ENCODE peak calls at places on chromosomes 7 and 10, in eight cellular contexts. D is NB4, P is stomach, M is kidney epithelial cell, X is HFF-Myc, Q is hepatocyte, G is upper lobe of right lung, N is esophagus squamous epithelium. Y is an unnamed sample.

GRCh38 chr7:107560898-107561516 is 2.7 kb downstream of the COG5 start:
- DNase-seq in G (no peak), M (no peak), X (no peak), D (peak; percentile 59), P (no peak), Q (no peak), N (no peak), Y (peak; percentile 1)

GRCh38 chr7:46424934-46425333 is 503.9 kb upstream of the IGFBP3 start:
- DNase-seq in N (no peak), D (no peak), Q (no peak), P (no peak), M (no peak), G (no peak), X (no peak), Y (no peak)

GRCh38 chr10:96991313-96991841 is 159.3 kb downstream of the LCOR start:
- DNase-seq in X (no peak), M (peak; percentile 61), N (no peak), G (no peak), P (no peak), Q (no peak), D (no peak), Y (no peak)

GRCh38 chr7:477626-478220 is 41.9 kb downstream of the PDGFA start:
- DNase-seq in X (no peak), Q (no peak), M (no peak), G (peak; percentile 57), N (no peak), P (no peak), D (no peak), Y (no peak)

GRCh38 chr7:127876393-127876792 is 154.8 kb downstream of the LRRC4 start:
- DNase-seq in P (no peak), X (no peak), N (no peak), D (no peak), G (no peak), Q (no peak), M (no peak), Y (peak; percentile 11)

GRCh38 chr10:93773120-93773519 is 15.4 kb downstream of the LGI1 start:
- DNase-seq in N (no peak), G (no peak), X (no peak), D (no peak), Q (no peak), M (no peak), P (no peak), Y (no peak)

GRCh38 chr10:72322280-72323058 is 32.2 kb downstream of the DNAJB12 start:
- DNase-seq in M (no peak), G (no peak), N (no peak), D (no peak), Q (peak; percentile 51), P (no peak), X (no peak), Y (peak; percentile 88)

GRCh38 chr10:34058922-34059614 is 724.6 kb upstream of the NRP1 start:
- DNase-seq in G (no peak), Q (peak; percentile 30), N (no peak), D (no peak), M (no peak), P (no peak), X (no peak), Y (no peak)

GRCh38 chr10:125599194-125599593 is 83.8 kb downstream of the TEX36 start:
- DNase-seq in M (no peak), P (no peak), X (no peak), D (no peak), N (no peak), Q (no peak), G (no peak), Y (no peak)

GRCh38 chr10:84613336-84614021 is 285.1 kb downstream of the CCSER2 start:
- DNase-seq in P (no peak), D (peak; percentile 49), N (no peak), M (no peak), X (no peak), Q (peak; percentile 78), G (peak; percentile 71), Y (peak; percentile 70)

GRCh38 chr7:159017741-159018140 is 126.9 kb downstream of the VIPR2 start:
- DNase-seq in P (no peak), M (no peak), N (no peak), G (no peak), X (no peak), Q (no peak), D (peak; percentile 27), Y (no peak)

GRCh38 chr10:75203724-75204123 is 6.9 kb upstream of the VDAC2 start:
- DNase-seq in P (peak; percentile 1), D (no peak), M (no peak), Q (no peak), N (no peak), X (no peak), G (no peak), Y (no peak)

GRCh38 chr10:101311440-101312067 is 42.4 kb upstream of the BTRC start:
- DNase-seq in G (no peak), M (no peak), P (no peak), X (no peak), N (no peak), Q (peak; percentile 26), D (no peak), Y (no peak)

GRCh38 chr7:23863209-23863798 is 153.3 kb downstream of the STK31 start:
- DNase-seq in P (no peak), D (peak; percentile 56), N (no peak), X (no peak), M (no peak), G (no peak), Q (peak; percentile 56), Y (peak; percentile 50)

GRCh38 chr7:79434867-79435266 is 18.6 kb downstream of the MAGI2 start:
- DNase-seq in N (no peak), G (no peak), M (no peak), P (no peak), Q (peak; percentile 22), D (no peak), X (no peak), Y (no peak)

GRCh38 chr10:35343739-35344138 is 7.4 kb downstream of the CCNY start:
- DNase-seq in D (no peak), N (no peak), Q (no peak), X (no peak), M (no peak), G (no peak), P (no peak), Y (no peak)

GRCh38 chr7:323410-323809 is 33.4 kb downstream of the FOXL3 start:
- DNase-seq in N (no peak), X (no peak), D (no peak), M (no peak), Q (no peak), P (no peak), G (no peak), Y (no peak)

GRCh38 chr7:135901585-135902540 is 75.3 kb downstream of the MTPN start:
- DNase-seq in N (no peak), P (no peak), D (no peak), M (no peak), G (no peak), Q (no peak), X (no peak), Y (no peak)

GRCh38 chr7:158055726-158056510 is 531.7 kb downstream of the PTPRN2 start:
- DNase-seq in P (no peak), Q (no peak), N (no peak), X (no peak), D (no peak), M (no peak), G (peak; percentile 34), Y (no peak)

GRCh38 chr7:88219781-88220747 is at the start of gene SRI:
- DNase-seq in P (peak; percentile 89), G (peak; percentile 95), N (peak; percentile 55), X (peak; percentile 51), Q (peak; percentile 93), M (no peak), D (peak; percentile 92), Y (peak; percentile 79)

GRCh38 chr7:40542982-40543741 is 408.4 kb downstream of the SUGCT start:
- DNase-seq in G (no peak), N (no peak), X (peak; percentile 75), D (no peak), Q (no peak), M (no peak), P (no peak), Y (no peak)

GRCh38 chr10:59177031-59177861 is 803 bp downstream of the PHYHIPL start:
- DNase-seq in X (peak; percentile 51), G (no peak), N (no peak), Q (peak; percentile 75), P (no peak), D (peak; percentile 4), M (peak; percentile 25), Y (peak; percentile 56)

GRCh38 chr10:4883079-4883739 is 57.2 kb downstream of the AKR1E2 start:
- DNase-seq in X (no peak), G (no peak), M (peak; percentile 26), P (no peak), N (no peak), D (no peak), Q (no peak), Y (peak; percentile 82)

GRCh38 chr10:74103560-74104248 is 46.9 kb downstream of the AP3M1 start:
- DNase-seq in M (no peak), X (no peak), D (peak; percentile 56), N (no peak), P (no peak), Q (peak; percentile 19), G (no peak), Y (peak; percentile 33)

GRCh38 chr7:152571031-152571430 is 104.9 kb downstream of the XRCC2 start:
- DNase-seq in D (no peak), G (peak; percentile 40), N (no peak), Q (no peak), M (no peak), P (no peak), X (no peak), Y (no peak)

GRCh38 chr7:115088938-115089337 is 167.0 kb downstream of the MDFIC start:
- DNase-seq in X (no peak), G (no peak), M (no peak), Q (no peak), N (no peak), D (no peak), P (no peak), Y (no peak)

GRCh38 chr10:95440756-95441546 is 120.2 kb downstream of the SORBS1 start:
- DNase-seq in P (no peak), D (no peak), X (no peak), Q (no peak), M (no peak), G (no peak), N (no peak), Y (no peak)

GRCh38 chr10:87817873-87818504 is at the start of gene ATAD1:
- DNase-seq in M (peak; percentile 57), X (peak; percentile 56), G (peak; percentile 93), N (peak; percentile 36), Q (peak; percentile 93), P (peak; percentile 89), D (peak; percentile 96), Y (peak; percentile 89)
- TF ChIP-seq CTCF in M (peak; percentile 36), X (no peak), G (peak; percentile 29), N (no peak), Q (peak; percentile 21), P (no peak), D (peak; percentile 15), Y (no peak)

GRCh38 chr10:122276611-122277205 is 5.6 kb downstream of the BTBD16 start:
- DNase-seq in M (no peak), D (no peak), P (peak; percentile 21), G (no peak), X (no peak), N (no peak), Q (peak; percentile 75), Y (peak; percentile 60)
- TF ChIP-seq CTCF in M (no peak), D (no peak), P (no peak), G (no peak), X (no peak), N (no peak), Q (no peak), Y (no peak)

GRCh38 chr7:68425377-68425776 is 1172.9 kb upstream of the AUTS2 start:
- DNase-seq in X (no peak), G (no peak), D (no peak), P (no peak), N (no peak), M (no peak), Q (no peak), Y (no peak)
- TF ChIP-seq CTCF in X (no peak), G (no peak), D (peak; percentile 2), P (no peak), N (no peak), M (no peak), Q (peak; percentile 21), Y (no peak)

GRCh38 chr10:61616611-61617010 is 46.1 kb upstream of the CABCOCO1 start:
- DNase-seq in M (no peak), N (no peak), P (no peak), X (no peak), G (no peak), Q (no peak), D (no peak), Y (no peak)
- TF ChIP-seq CTCF in M (no peak), N (no peak), P (no peak), X (no peak), G (no peak), Q (no peak), D (no peak), Y (no peak)

Y was measured in MCF 10A.